ENCODE peak calls at places on chromosome X, in four cellular contexts. One of them, this sample, is unnamed.
A peak's percentile ranks its signal among the peaks of the same experiment; 100 is the strongest.

GRCh38 chrX:15946783-15947550 is 92.4 kb upstream of the AP1S2 start:
- DNase-seq in H1: no peak
- DNase-seq in mesendoderm: peak; percentile 65
- DNase-seq in trophoblast cell: no peak
- DNase-seq in this sample: peak; percentile 83

GRCh38 chrX:10512741-10513140 is 107.6 kb downstream of the MID1 start:
- DNase-seq in H1: no peak
- DNase-seq in mesendoderm: no peak
- DNase-seq in trophoblast cell: no peak
- DNase-seq in this sample: no peak

GRCh38 chrX:73852022-73852421 is 289.0 kb downstream of the CHIC1 start:
- DNase-seq in H1: no peak
- DNase-seq in mesendoderm: no peak
- DNase-seq in trophoblast cell: no peak
- DNase-seq in this sample: no peak

GRCh38 chrX:150767475-150768131 is 74.4 kb downstream of the MTMR1 start:
- DNase-seq in H1: no peak
- DNase-seq in mesendoderm: no peak
- DNase-seq in trophoblast cell: peak; percentile 68
- DNase-seq in this sample: peak; percentile 95

GRCh38 chrX:40625294-40625693 is 2.1 kb downstream of the MPC1L start:
- DNase-seq in H1: no peak
- DNase-seq in mesendoderm: no peak
- DNase-seq in trophoblast cell: no peak
- DNase-seq in this sample: no peak

GRCh38 chrX:75997692-75998091 is 175.2 kb upstream of the PBDC1 start:
- DNase-seq in H1: no peak
- DNase-seq in mesendoderm: no peak
- DNase-seq in trophoblast cell: no peak
- DNase-seq in this sample: no peak

GRCh38 chrX:100449696-100450606 is 39.9 kb upstream of the PCDH19 start:
- DNase-seq in H1: no peak
- DNase-seq in mesendoderm: peak; percentile 58
- DNase-seq in trophoblast cell: no peak
- DNase-seq in this sample: no peak

GRCh38 chrX:37701588-37701987 is 16.0 kb downstream of the XK start:
- DNase-seq in H1: no peak
- DNase-seq in mesendoderm: peak; percentile 10
- DNase-seq in trophoblast cell: no peak
- DNase-seq in this sample: no peak

GRCh38 chrX:120790118-120790517 is 85.5 kb downstream of the CT47B1 start:
- DNase-seq in H1: no peak
- DNase-seq in mesendoderm: peak; percentile 63
- DNase-seq in trophoblast cell: peak; percentile 87
- DNase-seq in this sample: peak; percentile 51

GRCh38 chrX:71607488-71607887 is 10.8 kb downstream of the CXCR3 start:
- DNase-seq in H1: no peak
- DNase-seq in mesendoderm: no peak
- DNase-seq in trophoblast cell: no peak
- DNase-seq in this sample: no peak

GRCh38 chrX:129655547-129656248 is 942 bp upstream of the APLN start:
- DNase-seq in H1: no peak
- DNase-seq in mesendoderm: peak; percentile 67
- DNase-seq in trophoblast cell: no peak
- DNase-seq in this sample: peak; percentile 32

GRCh38 chrX:16786791-16787735 is 797 bp downstream of the TXLNG start:
- DNase-seq in H1: no peak
- DNase-seq in mesendoderm: no peak
- DNase-seq in trophoblast cell: no peak
- DNase-seq in this sample: no peak

GRCh38 chrX:41045960-41046567 is 39.2 kb upstream of the USP9X start:
- DNase-seq in H1: no peak
- DNase-seq in mesendoderm: peak; percentile 27
- DNase-seq in trophoblast cell: no peak
- DNase-seq in this sample: no peak

DNA sequence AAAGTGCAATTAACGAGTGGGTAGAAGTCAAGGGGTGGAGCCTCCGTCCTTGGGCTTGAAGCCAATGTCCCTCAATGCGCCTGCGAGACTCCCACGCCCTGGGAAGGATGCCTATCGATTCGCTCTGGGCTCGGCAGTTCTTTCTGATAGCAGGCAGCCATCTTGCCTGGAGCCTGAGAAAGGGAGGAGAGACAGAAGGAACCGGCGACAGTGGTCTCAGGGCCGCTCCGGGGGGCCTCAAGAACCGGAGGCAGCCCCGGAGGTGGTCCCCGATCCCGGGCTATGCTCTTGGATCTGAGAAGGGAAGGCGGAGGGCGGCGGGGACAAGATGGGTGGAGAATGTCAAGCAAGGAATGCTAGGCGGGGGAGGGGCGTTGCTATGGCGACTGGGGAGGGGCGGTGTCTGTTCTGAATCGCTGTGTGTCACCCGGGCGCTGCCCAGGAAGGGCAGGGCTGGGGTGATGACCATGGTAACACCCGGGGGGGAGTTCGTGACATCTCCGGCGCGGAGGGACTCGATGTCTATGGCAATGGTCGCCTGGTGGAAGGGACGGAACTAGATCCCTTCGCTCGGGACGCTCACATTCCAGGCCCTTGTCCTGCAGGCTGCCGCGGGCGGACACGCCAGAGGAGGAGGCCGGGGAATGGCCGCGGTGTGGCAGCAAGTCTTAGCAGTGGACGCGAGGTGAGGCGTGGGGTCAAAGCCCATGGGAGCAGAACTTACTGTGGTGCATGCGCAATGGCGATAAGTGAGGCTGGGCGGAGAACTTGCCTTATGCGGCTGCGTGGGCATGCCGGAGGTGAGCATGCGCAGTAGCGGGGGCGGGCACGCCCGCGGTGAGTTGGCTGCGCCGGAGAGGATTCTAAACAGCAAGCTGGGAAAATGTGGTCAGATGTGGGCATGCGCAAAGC is at the start of gene WDR13:
- DNase-seq in H1: peak; percentile 84
- DNase-seq in mesendoderm: peak; percentile 94
- DNase-seq in trophoblast cell: peak; percentile 93
- DNase-seq in this sample: peak; percentile 95
- H3K9ac ChIP-seq in H1: peak within 1 kb of the TSS; percentile 49
- H3K9ac ChIP-seq in mesendoderm: peak within 1 kb of the TSS; percentile 93
- H3K9ac ChIP-seq in trophoblast cell: peak within 1 kb of the TSS; percentile 93
- H3K9ac ChIP-seq in this sample: peak within 1 kb of the TSS; percentile 92

GRCh38 chrX:92247076-92247475 is 467.9 kb downstream of the PCDH11X start:
- DNase-seq in H1: no peak
- DNase-seq in mesendoderm: no peak
- DNase-seq in trophoblast cell: peak; percentile 66
- DNase-seq in this sample: peak; percentile 6
- H2BK120ac ChIP-seq in H1: no peak overlapping the region
- H2BK120ac ChIP-seq in mesendoderm: no peak overlapping the region
- H2BK120ac ChIP-seq in trophoblast cell: no peak overlapping the region
- H2BK120ac ChIP-seq in this sample: no peak overlapping the region

GRCh38 chrX:131057706-131058105 is 440 bp upstream of the ARHGAP36 start:
- DNase-seq in H1: no peak
- DNase-seq in mesendoderm: no peak
- DNase-seq in trophoblast cell: no peak
- DNase-seq in this sample: no peak
- H3K4me1 ChIP-seq in H1: peaks cover 6% of the 10 kb centered on the region
- H3K4me1 ChIP-seq in mesendoderm: no peaks in the 10 kb centered on the region
- H3K4me1 ChIP-seq in trophoblast cell: peaks cover 5% of the 10 kb centered on the region
- H3K4me1 ChIP-seq in this sample: peaks cover 7% of the 10 kb centered on the region

DNA sequence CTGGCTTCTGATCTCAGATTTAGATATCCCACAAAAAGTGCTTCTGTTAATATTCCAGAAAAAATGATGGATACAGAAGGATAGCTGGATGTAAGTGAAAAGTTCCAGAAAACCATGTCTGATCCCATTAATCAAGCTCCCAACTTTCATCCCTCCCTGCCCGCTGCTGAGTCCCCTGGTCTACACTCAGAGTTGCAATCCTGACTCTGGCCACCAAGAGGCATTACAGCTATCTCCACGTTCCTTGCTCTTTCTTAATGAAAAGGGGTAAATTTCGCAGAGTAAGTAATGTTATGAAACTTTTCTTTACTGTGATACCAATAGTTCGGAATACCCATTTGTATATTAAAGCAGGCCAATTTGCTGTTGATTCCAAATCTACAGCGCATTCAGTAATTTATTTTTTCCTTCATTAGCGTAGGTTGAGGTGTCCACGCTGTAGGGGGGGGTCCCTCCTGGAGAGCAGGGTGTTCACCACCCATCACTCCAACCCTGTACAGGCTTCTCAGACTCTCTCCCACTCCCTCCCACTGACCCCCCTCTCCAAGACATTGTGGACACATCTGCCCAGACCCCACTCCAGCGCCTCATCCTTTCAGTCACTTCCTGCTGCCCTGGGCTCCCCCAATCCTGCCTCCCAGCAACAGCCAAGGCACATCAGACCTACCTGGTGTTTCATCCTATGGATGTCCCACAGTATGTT is 55.1 kb downstream of the RAB40A start:
- DNase-seq in H1: no peak
- DNase-seq in mesendoderm: peak; percentile 76
- DNase-seq in trophoblast cell: peak; percentile 64
- DNase-seq in this sample: peak; percentile 69
- H3K9ac ChIP-seq in H1: no peak overlapping the region
- H3K9ac ChIP-seq in mesendoderm: peak overlapping the region; percentile 17
- H3K9ac ChIP-seq in trophoblast cell: no peak overlapping the region
- H3K9ac ChIP-seq in this sample: peak overlapping the region; percentile 78

GRCh38 chrX:8636442-8636841 is 95.5 kb downstream of the ANOS1 start:
- DNase-seq in H1: no peak
- DNase-seq in mesendoderm: no peak
- DNase-seq in trophoblast cell: no peak
- DNase-seq in this sample: no peak
- H2BK120ac ChIP-seq in H1: no peak overlapping the region
- H2BK120ac ChIP-seq in mesendoderm: no peak overlapping the region
- H2BK120ac ChIP-seq in trophoblast cell: no peak overlapping the region
- H2BK120ac ChIP-seq in this sample: no peak overlapping the region

GRCh38 chrX:12891915-12892506 is 14.4 kb upstream of the TLR8 start:
- DNase-seq in H1: no peak
- DNase-seq in mesendoderm: no peak
- DNase-seq in trophoblast cell: no peak
- DNase-seq in this sample: no peak

GRCh38 chrX:12891167-12891566 is 15.3 kb upstream of the TLR8 start:
- DNase-seq in H1: no peak
- DNase-seq in mesendoderm: no peak
- DNase-seq in trophoblast cell: no peak
- DNase-seq in this sample: no peak

GRCh38 chrX:12887141-12887540 is 19.3 kb upstream of the TLR8 start:
- DNase-seq in H1: no peak
- DNase-seq in mesendoderm: no peak
- DNase-seq in trophoblast cell: no peak
- DNase-seq in this sample: no peak

GRCh38 chrX:12887767-12888166 is 18.7 kb upstream of the TLR8 start:
- DNase-seq in H1: no peak
- DNase-seq in mesendoderm: no peak
- DNase-seq in trophoblast cell: no peak
- DNase-seq in this sample: no peak

DNA sequence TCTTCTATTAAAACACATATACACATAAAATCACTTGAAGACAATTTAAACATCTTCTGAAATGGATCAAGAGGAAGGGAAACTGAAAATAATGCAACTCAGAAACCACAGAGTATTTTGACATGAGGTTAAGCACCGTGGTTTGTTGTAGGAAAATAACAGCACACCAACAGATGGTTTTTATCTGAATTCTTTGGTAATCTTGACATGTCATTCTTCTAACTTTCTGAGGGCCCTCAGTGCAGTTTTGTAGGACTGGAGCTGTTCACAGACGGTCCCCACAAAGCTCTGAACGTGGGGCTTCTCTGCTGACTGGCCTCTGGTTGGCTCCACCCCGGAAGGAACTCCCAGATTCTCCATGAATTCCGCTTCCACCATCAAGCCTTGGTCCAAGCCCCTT is 16.0 kb upstream of the TLR8 start:
- DNase-seq in H1: no peak
- DNase-seq in mesendoderm: no peak
- DNase-seq in trophoblast cell: no peak
- DNase-seq in this sample: no peak
- H3K4me1 ChIP-seq in H1: no peaks in the 10 kb centered on the region
- H3K4me1 ChIP-seq in mesendoderm: no peaks in the 10 kb centered on the region
- H3K4me1 ChIP-seq in trophoblast cell: no peaks in the 10 kb centered on the region
- H3K4me1 ChIP-seq in this sample: no peaks in the 10 kb centered on the region

GRCh38 chrX:45794323-45794994 is 593.8 kb upstream of the DIPK2B start:
- DNase-seq in H1: no peak
- DNase-seq in mesendoderm: no peak
- DNase-seq in trophoblast cell: no peak
- DNase-seq in this sample: no peak
- H3K9ac ChIP-seq in H1: no peak overlapping the region
- H3K9ac ChIP-seq in mesendoderm: no peak overlapping the region
- H3K9ac ChIP-seq in trophoblast cell: no peak overlapping the region
- H3K9ac ChIP-seq in this sample: no peak overlapping the region

GRCh38 chrX:9351112-9351511 is 113.7 kb upstream of the TBL1X start:
- DNase-seq in H1: no peak
- DNase-seq in mesendoderm: no peak
- DNase-seq in trophoblast cell: no peak
- DNase-seq in this sample: no peak
- H2BK120ac ChIP-seq in H1: no peak overlapping the region
- H2BK120ac ChIP-seq in mesendoderm: no peak overlapping the region
- H2BK120ac ChIP-seq in trophoblast cell: no peak overlapping the region
- H2BK120ac ChIP-seq in this sample: no peak overlapping the region